ENCODE peak calls at places on chromosomes 3 and 15, in five cellular contexts. N, W, Y, J and E are unnamed samples.

GRCh38 chr3:30695302-30696061 is 89.1 kb downstream of the TGFBR2 start:
- DNase-seq in N (no peak), W (no peak), Y (no peak), J (no peak), E (no peak)

GRCh38 chr3:186569779-186570095 is 783 bp upstream of the DNAJB11 start:
- DNase-seq in N (no peak), W (no peak), Y (no peak), J (no peak), E (no peak)

GRCh38 chr3:51982352-51982837 is 940 bp upstream of the ACY1 start:
- DNase-seq in N (no peak), W (no peak), Y (peak; percentile 89), J (no peak), E (peak; percentile 75)

GRCh38 chr3:59101091-59101738 is 51.4 kb upstream of the CFAP20DC start:
- DNase-seq in N (peak; percentile 47), W (no peak), Y (no peak), J (no peak), E (no peak)

GRCh38 chr3:40837300-40837699 is 312.5 kb downstream of the ZNF621 start:
- DNase-seq in N (no peak), W (no peak), Y (no peak), J (no peak), E (no peak)

GRCh38 chr15:67018026-67018425 is 47.4 kb upstream of the SMAD3 start:
- DNase-seq in N (no peak), W (no peak), Y (no peak), J (no peak), E (no peak)

GRCh38 chr3:168648321-168648720 is 552.6 kb upstream of the GOLIM4 start:
- DNase-seq in N (no peak), W (no peak), Y (no peak), J (no peak), E (no peak)

GRCh38 chr3:184257083-184257915 is 4.1 kb downstream of the CAMK2N2 start:
- DNase-seq in N (no peak), W (no peak), Y (no peak), J (no peak), E (no peak)

GRCh38 chr3:128435058-128435457 is 31.6 kb downstream of the DNAJB8 start:
- DNase-seq in N (no peak), W (no peak), Y (no peak), J (no peak), E (peak; percentile 87)

GRCh38 chr15:66883322-66883911 is 181.4 kb downstream of the SMAD6 start:
- DNase-seq in N (peak; percentile 100), W (peak; percentile 99), Y (peak; percentile 79), J (no peak), E (peak; percentile 89)

GRCh38 chr3:52537165-52537635 is 795 bp downstream of the UQCC5 start:
- DNase-seq in N (no peak), W (no peak), Y (no peak), J (no peak), E (no peak)

GRCh38 chr15:79283252-79284048 is 928 bp downstream of the ANKRD34C start:
- DNase-seq in N (peak; percentile 24), W (no peak), Y (no peak), J (no peak), E (peak; percentile 38)

GRCh38 chr15:56887782-56888127 is 30.7 kb upstream of the TCF12 start:
- DNase-seq in N (no peak), W (no peak), Y (no peak), J (no peak), E (no peak)

GRCh38 chr15:80875568-80875967 is 96.4 kb downstream of the CEMIP start:
- DNase-seq in N (peak; percentile 30), W (no peak), Y (no peak), J (no peak), E (peak; percentile 25)

GRCh38 chr3:55242921-55243320 is 244.2 kb downstream of the WNT5A start:
- DNase-seq in N (no peak), W (no peak), Y (no peak), J (no peak), E (no peak)

GRCh38 chr15:42102646-42103235 is 8.4 kb upstream of the PLA2G4D start:
- DNase-seq in N (peak; percentile 27), W (no peak), Y (no peak), J (no peak), E (no peak)

GRCh38 chr3:61730577-61731231 is 169.3 kb downstream of the PTPRG start:
- DNase-seq in N (no peak), W (no peak), Y (no peak), J (no peak), E (no peak)

GRCh38 chr15:45457215-45457614 is 65.3 kb downstream of the SLC30A4 start:
- DNase-seq in N (no peak), W (no peak), Y (no peak), J (no peak), E (peak; percentile 26)

GRCh38 chr3:153273767-153274443 is 111.9 kb downstream of the RAP2B start:
- DNase-seq in N (no peak), W (no peak), Y (no peak), J (no peak), E (no peak)

GRCh38 chr3:94374439-94375161 is 311.7 kb downstream of the NSUN3 start:
- DNase-seq in N (no peak), W (no peak), Y (no peak), J (no peak), E (no peak)

GRCh38 chr3:40584625-40585189 is 59.9 kb downstream of the ZNF621 start:
- DNase-seq in N (peak; percentile 42), W (no peak), Y (peak; percentile 92), J (no peak), E (peak; percentile 86)

GRCh38 chr15:73994912-73995622 is 551 bp downstream of the PML start:
- DNase-seq in N (no peak), W (no peak), Y (peak; percentile 57), J (no peak), E (peak; percentile 35)

GRCh38 chr15:60993008-60993407 is 236.1 kb downstream of the RORA start:
- DNase-seq in N (peak; percentile 68), W (no peak), Y (no peak), J (no peak), E (no peak)

GRCh38 chr15:57146394-57147140 is 228.1 kb downstream of the TCF12 start:
- DNase-seq in N (peak; percentile 52), W (no peak), Y (no peak), J (no peak), E (no peak)

GRCh38 chr15:74489518-74490338 is 28.8 kb upstream of the UBL7 start:
- DNase-seq in N (peak; percentile 24), W (peak; percentile 54), Y (peak; percentile 80), J (peak; percentile 53), E (peak; percentile 32)

GRCh38 chr3:128486692-128487537 is 6.1 kb downstream of the GATA2 start:
- DNase-seq in N (no peak), W (no peak), Y (no peak), J (no peak), E (no peak)

GRCh38 chr3:30476373-30477082 is 129.9 kb upstream of the TGFBR2 start:
- DNase-seq in N (peak; percentile 34), W (peak; percentile 74), Y (no peak), J (no peak), E (no peak)

GRCh38 chr15:48719668-48720067 is 74.2 kb upstream of the FBN1 start:
- DNase-seq in N (no peak), W (no peak), Y (no peak), J (no peak), E (no peak)

GRCh38 chr15:99976811-99977271 is 243.6 kb upstream of the LYSMD4 start:
- DNase-seq in N (peak; percentile 66), W (no peak), Y (no peak), J (no peak), E (no peak)

GRCh38 chr15:93109370-93110105 is 20.5 kb upstream of the RGMA start:
- DNase-seq in N (no peak), W (no peak), Y (no peak), J (no peak), E (no peak)
- H3K27me3 ChIP-seq in N (no peaks in the 10 kb centered on the region), W (peaks cover 2% of the 10 kb centered on the region), Y (no peaks in the 10 kb centered on the region), J (peaks cover 5% of the 10 kb centered on the region), E (no peaks in the 10 kb centered on the region)

DNA sequence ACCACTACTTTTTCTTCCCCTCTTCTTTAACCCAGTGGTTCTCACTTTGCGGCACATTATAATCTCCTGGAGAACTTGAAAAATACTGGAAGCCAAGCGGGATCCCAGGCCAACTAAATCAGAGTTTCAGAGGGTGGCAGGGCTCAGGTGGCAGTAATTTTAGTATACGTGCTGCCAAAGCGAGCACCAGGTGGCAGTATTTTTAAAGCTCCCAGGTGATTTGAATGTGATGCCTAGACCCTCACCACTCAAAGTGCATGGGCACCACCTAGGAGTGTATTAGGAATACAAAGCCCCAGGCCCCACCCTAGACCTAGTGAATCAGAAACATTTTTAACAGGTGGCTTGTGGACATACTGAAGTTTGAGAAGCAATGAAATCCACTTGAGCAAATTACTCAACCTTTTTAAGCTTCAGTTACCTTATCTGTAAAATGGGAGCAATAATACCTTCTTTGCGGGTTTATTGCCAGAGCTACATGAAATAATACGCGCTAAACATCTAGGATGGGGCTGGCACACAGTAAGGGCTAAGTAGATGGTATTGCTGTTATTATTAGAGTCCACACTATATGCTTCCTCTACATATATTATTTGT is 8.3 kb downstream of the B3GALNT1 start:
- DNase-seq in N (no peak), W (no peak), Y (peak; percentile 52), J (no peak), E (peak; percentile 45)
- TF ChIP-seq CTCF in N (peak; percentile 18), W (peak; percentile 81), Y (peak; percentile 29), J (peak; percentile 41), E (peak; percentile 27)

DNA sequence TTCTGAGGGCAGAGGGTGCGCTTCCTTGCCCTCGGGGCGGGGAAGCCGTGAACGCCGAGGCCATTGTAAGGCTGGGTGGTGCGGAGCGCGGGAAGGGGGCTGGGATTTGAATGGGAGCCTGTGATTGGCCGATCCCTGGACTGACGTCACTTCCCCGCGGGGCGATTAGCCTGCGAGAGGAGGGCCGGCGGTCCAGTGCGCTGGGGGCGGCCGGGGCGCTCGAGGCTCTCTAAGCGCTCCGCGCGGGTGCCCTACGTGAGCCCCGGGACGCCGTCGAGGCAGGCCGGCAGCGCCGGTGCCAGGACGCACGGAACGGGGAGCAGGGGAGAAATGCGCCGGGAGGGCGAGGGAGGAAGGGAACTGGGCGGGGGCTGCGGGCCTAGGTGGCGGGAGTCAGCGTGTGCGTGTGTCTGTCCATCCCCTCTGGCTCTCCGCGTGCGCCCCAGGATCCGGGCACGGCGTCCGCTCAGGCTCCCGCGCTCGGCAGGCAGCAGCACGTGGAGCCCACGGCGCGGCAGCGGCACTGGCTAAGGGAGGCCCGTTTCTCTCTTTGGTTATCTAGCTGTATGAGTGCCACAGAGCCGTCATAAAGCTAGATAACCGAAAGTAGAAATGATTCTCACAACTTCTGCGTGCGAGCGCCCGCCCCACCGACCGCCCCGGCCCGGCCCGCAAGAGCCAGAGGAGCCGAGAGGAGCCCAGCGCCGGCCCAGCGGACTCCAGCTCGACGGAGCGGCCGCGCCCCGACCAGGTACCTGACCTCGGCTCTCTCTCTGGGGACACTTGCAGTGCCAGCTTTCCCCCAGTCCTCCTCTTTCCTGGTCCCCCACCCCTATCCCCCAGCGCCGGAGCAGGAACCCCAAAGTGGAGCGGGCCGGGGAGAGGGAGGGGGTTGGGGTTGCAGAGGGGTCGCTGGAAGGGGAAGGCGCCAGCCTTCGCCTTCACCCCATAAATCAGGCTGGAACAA is 33.1 kb upstream of the POLG start:
- DNase-seq in N (no peak), W (no peak), Y (no peak), J (no peak), E (no peak)
- H3K27me3 ChIP-seq in N (peaks cover 91% of the 10 kb centered on the region), W (peaks cover 7% of the 10 kb centered on the region), Y (no peaks in the 10 kb centered on the region), J (peaks cover 33% of the 10 kb centered on the region), E (no peaks in the 10 kb centered on the region)

GRCh38 chr3:32155117-32155516 is 48.7 kb downstream of the GPD1L start:
- DNase-seq in N (no peak), W (no peak), Y (no peak), J (no peak), E (no peak)
- TF ChIP-seq CTCF in N (no peak), W (no peak), Y (no peak), J (no peak), E (no peak)